ENCODE peak calls at places on chromosome 7, in four cellular contexts. One of them, this sample, is unnamed.

GRCh38 chr7:80740778-80741545 is 102.5 kb downstream of the CD36 start:
- DNase-seq in uterus: no peak
- DNase-seq in thyroid gland: no peak
- DNase-seq in CD8-positive, alpha-beta T cell: no peak
- DNase-seq in this sample: no peak

GRCh38 chr7:112571852-112572607 is 91.2 kb downstream of the LSMEM1 start:
- DNase-seq in uterus: no peak
- DNase-seq in thyroid gland: no peak
- DNase-seq in CD8-positive, alpha-beta T cell: no peak
- DNase-seq in this sample: no peak

GRCh38 chr7:31858051-31858450 is 171.0 kb downstream of the PPP1R17 start:
- DNase-seq in uterus: no peak
- DNase-seq in thyroid gland: no peak
- DNase-seq in CD8-positive, alpha-beta T cell: no peak
- DNase-seq in this sample: no peak

GRCh38 chr7:4753610-4754432 is 21.6 kb upstream of the AP5Z1 start:
- DNase-seq in uterus: peak; percentile 80
- DNase-seq in thyroid gland: peak; percentile 83
- DNase-seq in CD8-positive, alpha-beta T cell: peak; percentile 69
- DNase-seq in this sample: peak; percentile 74

GRCh38 chr7:121157341-121157751 is 168.8 kb downstream of the CPED1 start:
- DNase-seq in uterus: no peak
- DNase-seq in thyroid gland: no peak
- DNase-seq in CD8-positive, alpha-beta T cell: no peak
- DNase-seq in this sample: no peak

GRCh38 chr7:42753917-42754363 is 157.9 kb downstream of the C7orf25 start:
- DNase-seq in uterus: no peak
- DNase-seq in thyroid gland: no peak
- DNase-seq in CD8-positive, alpha-beta T cell: no peak
- DNase-seq in this sample: no peak

GRCh38 chr7:83486957-83487356 is 162.0 kb downstream of the SEMA3E start:
- DNase-seq in uterus: no peak
- DNase-seq in thyroid gland: no peak
- DNase-seq in CD8-positive, alpha-beta T cell: no peak
- DNase-seq in this sample: no peak

GRCh38 chr7:110534241-110534931 is 556.5 kb upstream of the LRRN3 start:
- DNase-seq in uterus: no peak
- DNase-seq in thyroid gland: no peak
- DNase-seq in CD8-positive, alpha-beta T cell: no peak
- DNase-seq in this sample: no peak

GRCh38 chr7:42479452-42480303 is 242.7 kb upstream of the GLI3 start:
- DNase-seq in uterus: no peak
- DNase-seq in thyroid gland: no peak
- DNase-seq in CD8-positive, alpha-beta T cell: no peak
- DNase-seq in this sample: no peak

GRCh38 chr7:73703649-73703984 is 15.9 kb downstream of the STX1A start:
- DNase-seq in uterus: no peak
- DNase-seq in thyroid gland: no peak
- DNase-seq in CD8-positive, alpha-beta T cell: no peak
- DNase-seq in this sample: no peak

GRCh38 chr7:87310790-87311419 is 34.6 kb upstream of the CROT start:
- DNase-seq in uterus: no peak
- DNase-seq in thyroid gland: no peak
- DNase-seq in CD8-positive, alpha-beta T cell: no peak
- DNase-seq in this sample: no peak

GRCh38 chr7:26365077-26365896 is 73.6 kb downstream of the SNX10 start:
- DNase-seq in uterus: peak; percentile 44
- DNase-seq in thyroid gland: peak; percentile 58
- DNase-seq in CD8-positive, alpha-beta T cell: no peak
- DNase-seq in this sample: no peak

GRCh38 chr7:134845461-134845860 is 66.0 kb downstream of the CALD1 start:
- DNase-seq in uterus: no peak
- DNase-seq in thyroid gland: no peak
- DNase-seq in CD8-positive, alpha-beta T cell: no peak
- DNase-seq in this sample: no peak

GRCh38 chr7:28573059-28573553 is 160.8 kb downstream of the CREB5 start:
- DNase-seq in uterus: peak; percentile 23
- DNase-seq in thyroid gland: peak; percentile 36
- DNase-seq in CD8-positive, alpha-beta T cell: no peak
- DNase-seq in this sample: no peak

GRCh38 chr7:95526128-95526738 is 40.5 kb downstream of the ASB4 start:
- DNase-seq in uterus: no peak
- DNase-seq in thyroid gland: no peak
- DNase-seq in CD8-positive, alpha-beta T cell: no peak
- DNase-seq in this sample: no peak

GRCh38 chr7:92997719-92998118 is 120.1 kb downstream of the SAMD9 start:
- DNase-seq in uterus: no peak
- DNase-seq in thyroid gland: no peak
- DNase-seq in CD8-positive, alpha-beta T cell: no peak
- DNase-seq in this sample: no peak

GRCh38 chr7:23093546-23093945 is 12.0 kb upstream of the KLHL7 start:
- DNase-seq in uterus: no peak
- DNase-seq in thyroid gland: no peak
- DNase-seq in CD8-positive, alpha-beta T cell: no peak
- DNase-seq in this sample: no peak

GRCh38 chr7:107697246-107698044 is 36.8 kb downstream of the SLC26A4 start:
- DNase-seq in uterus: no peak
- DNase-seq in thyroid gland: no peak
- DNase-seq in CD8-positive, alpha-beta T cell: no peak
- DNase-seq in this sample: no peak

GRCh38 chr7:7221602-7222038 is 39.3 kb downstream of the C1GALT1 start:
- DNase-seq in uterus: no peak
- DNase-seq in thyroid gland: no peak
- DNase-seq in CD8-positive, alpha-beta T cell: no peak
- DNase-seq in this sample: no peak

GRCh38 chr7:45574521-45575500 is 643 bp downstream of the ADCY1 start:
- DNase-seq in uterus: no peak
- DNase-seq in thyroid gland: peak; percentile 44
- DNase-seq in CD8-positive, alpha-beta T cell: no peak
- DNase-seq in this sample: peak; percentile 42

GRCh38 chr7:110130669-110131068 is 960.3 kb upstream of the LRRN3 start:
- DNase-seq in uterus: no peak
- DNase-seq in thyroid gland: no peak
- DNase-seq in CD8-positive, alpha-beta T cell: no peak
- DNase-seq in this sample: no peak

GRCh38 chr7:112515989-112516388 is 35.2 kb downstream of the LSMEM1 start:
- DNase-seq in uterus: no peak
- DNase-seq in thyroid gland: no peak
- DNase-seq in CD8-positive, alpha-beta T cell: no peak
- DNase-seq in this sample: no peak

GRCh38 chr7:5629941-5630340 is 151.5 kb downstream of the RNF216 start:
- DNase-seq in uterus: no peak
- DNase-seq in thyroid gland: peak; percentile 27
- DNase-seq in CD8-positive, alpha-beta T cell: no peak
- DNase-seq in this sample: peak; percentile 40

GRCh38 chr7:100191775-100192174 is 14.1 kb downstream of the STAG3 start:
- DNase-seq in uterus: no peak
- DNase-seq in thyroid gland: no peak
- DNase-seq in CD8-positive, alpha-beta T cell: no peak
- DNase-seq in this sample: no peak

GRCh38 chr7:105808703-105809590 is 67.5 kb downstream of the ATXN7L1 start:
- DNase-seq in uterus: no peak
- DNase-seq in thyroid gland: no peak
- DNase-seq in CD8-positive, alpha-beta T cell: peak; percentile 19
- DNase-seq in this sample: no peak

DNA sequence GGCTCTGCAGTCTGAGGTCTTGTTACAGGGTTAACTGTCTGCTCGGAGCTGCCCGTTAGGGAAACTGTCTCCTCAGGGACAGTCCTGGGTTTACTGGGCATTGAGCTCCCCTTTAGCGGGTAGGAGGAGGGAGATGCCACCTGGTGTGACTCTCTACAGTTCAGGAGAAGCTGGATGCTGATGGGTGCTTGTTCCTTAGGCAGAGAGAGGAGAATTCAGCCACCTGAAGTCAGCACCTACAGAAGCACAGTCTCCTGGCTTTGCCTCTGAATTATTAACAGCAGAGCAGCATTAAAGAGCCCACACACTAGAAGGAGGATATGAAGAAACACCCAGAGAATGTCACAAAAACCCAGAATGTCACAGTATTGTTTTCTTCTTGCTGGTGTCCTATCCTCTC is 656 bp downstream of the GIMAP4 start:
- DNase-seq in uterus: no peak
- DNase-seq in thyroid gland: no peak
- DNase-seq in CD8-positive, alpha-beta T cell: no peak
- DNase-seq in this sample: no peak
- TF ChIP-seq CTCF in uterus: no peak
- TF ChIP-seq CTCF in thyroid gland: no peak
- TF ChIP-seq CTCF in CD8-positive, alpha-beta T cell: no peak
- TF ChIP-seq CTCF in this sample: no peak

DNA sequence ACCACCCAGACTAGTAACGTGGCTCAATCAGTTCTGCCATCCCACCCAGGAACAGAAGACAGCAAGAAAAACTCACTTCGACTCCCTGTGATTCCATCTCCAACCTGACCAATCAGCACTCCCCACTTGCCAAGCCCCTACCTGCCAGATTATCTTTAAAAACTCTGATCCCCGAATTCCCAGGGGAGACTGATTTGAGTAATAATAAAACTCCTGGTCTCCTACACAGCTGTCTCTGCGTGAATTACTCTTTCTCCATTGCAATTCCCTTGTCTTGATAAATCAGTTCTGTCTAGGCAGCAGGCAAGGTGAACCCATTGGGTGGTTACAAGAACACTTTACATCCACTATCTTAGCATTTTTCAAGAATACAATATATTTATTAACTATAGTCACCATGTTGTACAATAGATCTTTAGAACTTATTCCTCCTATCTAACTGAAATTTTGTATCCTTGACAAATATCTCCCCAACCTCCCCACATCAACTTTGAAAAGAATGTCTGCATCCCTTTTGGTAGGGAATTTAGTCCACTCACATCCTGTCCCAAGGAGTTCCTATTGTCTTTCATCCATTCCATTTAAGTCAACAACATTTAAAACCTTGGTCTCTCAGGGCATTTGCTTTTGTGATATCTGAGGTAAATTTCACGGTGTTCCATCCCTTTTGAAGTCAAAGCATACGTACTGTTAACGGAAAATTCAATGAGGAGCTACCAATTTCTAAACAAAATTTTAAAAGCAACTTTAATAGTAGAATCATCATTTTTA is 163.7 kb downstream of the MACC1 start:
- DNase-seq in uterus: no peak
- DNase-seq in thyroid gland: no peak
- DNase-seq in CD8-positive, alpha-beta T cell: no peak
- DNase-seq in this sample: no peak
- H3K4me3 ChIP-seq in uterus: no peak overlapping the region
- H3K4me3 ChIP-seq in thyroid gland: no peak overlapping the region
- H3K4me3 ChIP-seq in CD8-positive, alpha-beta T cell: no peak overlapping the region
- H3K4me3 ChIP-seq in this sample: no peak overlapping the region

GRCh38 chr7:128390871-128391565 is 18.8 kb downstream of the IMPDH1 start:
- DNase-seq in uterus: no peak
- DNase-seq in thyroid gland: no peak
- DNase-seq in CD8-positive, alpha-beta T cell: no peak
- DNase-seq in this sample: no peak

GRCh38 chr7:128392446-128393327 is 17.1 kb downstream of the IMPDH1 start:
- DNase-seq in uterus: no peak
- DNase-seq in thyroid gland: no peak
- DNase-seq in CD8-positive, alpha-beta T cell: no peak
- DNase-seq in this sample: no peak

GRCh38 chr7:128393526-128394330 is 16.1 kb downstream of the IMPDH1 start:
- DNase-seq in uterus: no peak
- DNase-seq in thyroid gland: no peak
- DNase-seq in CD8-positive, alpha-beta T cell: no peak
- DNase-seq in this sample: no peak

GRCh38 chr7:128389815-128390329 is 19.9 kb downstream of the IMPDH1 start:
- DNase-seq in uterus: no peak
- DNase-seq in thyroid gland: no peak
- DNase-seq in CD8-positive, alpha-beta T cell: no peak
- DNase-seq in this sample: no peak

DNA sequence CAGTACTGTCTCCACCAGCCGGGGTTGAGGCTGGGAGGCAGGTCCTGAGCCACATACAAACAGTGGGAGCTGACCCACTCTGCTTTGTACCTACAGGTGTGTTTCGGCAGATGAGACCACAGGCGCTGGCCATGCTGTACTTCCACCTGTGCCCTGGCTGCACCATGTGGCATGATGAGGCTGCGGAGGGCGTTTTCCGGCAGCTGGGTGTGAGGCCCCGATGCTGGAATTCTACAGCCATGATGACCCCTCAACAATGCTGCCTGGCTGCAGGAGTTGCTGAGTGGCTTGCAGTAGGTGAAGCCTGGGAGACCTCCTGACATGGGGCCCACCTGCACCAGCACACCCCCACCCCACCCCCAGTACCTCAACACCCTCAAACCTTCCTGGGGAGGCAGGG is 18.0 kb downstream of the IMPDH1 start:
- DNase-seq in uterus: no peak
- DNase-seq in thyroid gland: no peak
- DNase-seq in CD8-positive, alpha-beta T cell: no peak
- DNase-seq in this sample: no peak
- H3K27ac ChIP-seq in uterus: no peak overlapping the region
- H3K27ac ChIP-seq in thyroid gland: no peak overlapping the region
- H3K27ac ChIP-seq in CD8-positive, alpha-beta T cell: no peak overlapping the region
- H3K27ac ChIP-seq in this sample: no peak overlapping the region

GRCh38 chr7:137000621-137001020 is 132.2 kb downstream of the CHRM2 start:
- DNase-seq in uterus: no peak
- DNase-seq in thyroid gland: no peak
- DNase-seq in CD8-positive, alpha-beta T cell: no peak
- DNase-seq in this sample: no peak
- TF ChIP-seq CTCF in uterus: no peak
- TF ChIP-seq CTCF in thyroid gland: no peak
- TF ChIP-seq CTCF in CD8-positive, alpha-beta T cell: no peak
- TF ChIP-seq CTCF in this sample: no peak

DNA sequence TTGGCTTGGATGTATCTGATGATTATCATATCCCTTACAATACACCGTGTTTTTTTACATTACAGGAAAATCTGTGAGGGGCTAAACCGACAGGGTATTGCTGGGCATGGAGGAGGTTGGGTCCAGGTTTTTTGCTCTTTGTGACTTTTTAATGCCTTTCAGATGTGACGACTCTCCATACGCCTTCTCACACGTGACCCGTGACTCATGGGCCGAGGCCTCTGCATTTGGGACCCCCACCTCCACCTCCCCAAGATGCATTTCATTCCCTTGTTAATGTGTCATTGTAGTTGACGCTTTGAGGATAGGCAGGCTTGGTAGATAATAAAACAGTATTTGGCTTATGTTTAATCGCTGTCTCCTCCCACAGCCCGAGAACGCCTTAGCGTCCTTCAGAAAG is 95.3 kb downstream of the CUX1 start:
- DNase-seq in uterus: peak; percentile 87
- DNase-seq in thyroid gland: no peak
- DNase-seq in CD8-positive, alpha-beta T cell: no peak
- DNase-seq in this sample: no peak
- H3K4me3 ChIP-seq in uterus: peak overlapping the region; percentile 19
- H3K4me3 ChIP-seq in thyroid gland: no peak overlapping the region
- H3K4me3 ChIP-seq in CD8-positive, alpha-beta T cell: no peak overlapping the region
- H3K4me3 ChIP-seq in this sample: no peak overlapping the region